ENCODE peak calls at places on chromosomes 16 and 17, in five cellular contexts. Q is thyroid gland, T is mucosa of descending colon, K is NB4, A is body of pancreas. H is an unnamed sample.

GRCh38 chr17:59848778-59849177 is 44.0 kb downstream of the TUBD1 start:
- DNase-seq in K (peak), Q (peak), A (peak), T (peak), H (no peak)

GRCh38 chr16:88393034-88393433 is 10.3 kb downstream of the ZNF469 start:
- DNase-seq in K (no peak), Q (peak), A (no peak), T (no peak), H (no peak)

GRCh38 chr17:43039646-43040045 is 14.6 kb downstream of the RND2 start:
- DNase-seq in K (no peak), T (no peak), A (no peak), Q (no peak), H (no peak)

GRCh38 chr16:29306201-29306600 is 100.3 kb downstream of the NPIPB11 start:
- DNase-seq in A (no peak), T (no peak), Q (no peak), K (no peak), H (no peak)

GRCh38 chr17:29616300-29617048 is 6.2 kb downstream of the CORO6 start:
- DNase-seq in K (peak), A (no peak), Q (no peak), T (peak), H (no peak)

GRCh38 chr17:2906907-2907306 is 110.7 kb downstream of the RAP1GAP2 start:
- DNase-seq in T (no peak), Q (no peak), K (no peak), A (no peak), H (no peak)

GRCh38 chr17:81865733-81866439 is 5.3 kb downstream of the ARHGDIA start:
- DNase-seq in A (peak), Q (peak), K (peak), T (peak), H (no peak)

GRCh38 chr16:59880626-59881025 is 1146.5 kb upstream of the GOT2 start:
- DNase-seq in A (no peak), Q (no peak), K (no peak), T (no peak), H (no peak)

GRCh38 chr17:36942031-36942599 is 4.8 kb downstream of the LHX1 start:
- DNase-seq in T (no peak), A (no peak), Q (no peak), K (no peak), H (no peak)

GRCh38 chr17:16215002-16215272 is 397 bp downstream of the NCOR1 start:
- DNase-seq in Q (peak), K (peak), T (peak), A (peak), H (peak)

GRCh38 chr17:60971515-60972369 is 294.1 kb downstream of the BCAS3 start:
- DNase-seq in Q (peak), K (peak), T (peak), A (peak), H (peak)

GRCh38 chr17:45009676-45010467 is 41.6 kb downstream of the DCAKD start:
- DNase-seq in K (no peak), A (no peak), Q (no peak), T (no peak), H (no peak)

GRCh38 chr16:50354629-50355456 is 13.9 kb downstream of the BRD7 start:
- DNase-seq in Q (no peak), A (no peak), K (peak), T (no peak), H (no peak)

GRCh38 chr16:60485877-60486489 is 1550.3 kb downstream of the CDH8 start:
- DNase-seq in T (no peak), A (no peak), Q (no peak), K (peak), H (no peak)

GRCh38 chr16:15874745-15875314 is 13.6 kb downstream of the CEP20 start:
- DNase-seq in K (peak), T (peak), A (peak), Q (peak), H (peak)
- H3K4me3 ChIP-seq in K (no peak), T (no peak), A (no peak), Q (no peak), H (no peak)

GRCh38 chr17:67051837-67052236 is 7.5 kb downstream of the CACNG1 start:
- DNase-seq in Q (no peak), K (no peak), A (no peak), T (no peak), H (no peak)

GRCh38 chr17:67050476-67051154 is 6.3 kb downstream of the CACNG1 start:
- DNase-seq in A (no peak), Q (no peak), K (no peak), T (no peak), H (no peak)

GRCh38 chr17:67049025-67049739 is 4.8 kb downstream of the CACNG1 start:
- DNase-seq in K (no peak), T (no peak), A (no peak), Q (no peak), H (no peak)

GRCh38 chr17:67051155-67051538 is 6.8 kb downstream of the CACNG1 start:
- DNase-seq in K (no peak), A (no peak), T (no peak), Q (no peak), H (no peak)

GRCh38 chr17:67050066-67050465 is 5.7 kb downstream of the CACNG1 start:
- DNase-seq in A (no peak), T (no peak), K (no peak), Q (no peak), H (no peak)
- TF ChIP-seq CTCF in A (no peak), T (no peak), K (no peak), Q (no peak), H (no peak)

DNA sequence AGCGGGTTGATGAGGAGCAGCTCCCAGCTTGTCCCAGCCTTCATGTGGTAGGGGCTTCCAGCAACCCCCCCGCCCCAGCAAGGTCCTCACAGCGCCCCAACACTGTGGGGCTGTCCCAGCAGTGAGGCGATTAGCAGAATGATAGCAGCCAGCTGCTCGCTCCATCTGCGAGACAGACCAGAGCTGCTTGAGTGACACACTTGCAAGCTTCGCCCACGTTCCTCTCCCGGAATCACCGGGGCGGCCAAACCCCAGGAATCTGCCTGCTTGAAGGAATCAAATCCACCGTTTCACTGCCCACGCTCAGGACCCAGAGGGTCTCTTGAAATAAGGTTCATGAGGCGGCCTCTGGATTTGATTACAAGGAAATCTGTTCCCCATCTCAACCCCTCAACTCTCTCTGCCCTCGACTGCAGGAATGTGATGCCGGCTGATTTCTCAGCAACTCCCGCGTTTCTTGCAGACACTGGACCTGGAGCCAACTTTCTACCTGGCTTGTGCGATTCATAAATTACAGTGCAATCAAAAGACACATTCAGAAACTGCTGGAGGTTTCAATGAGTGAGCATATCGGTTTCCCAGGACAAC is 356.0 kb downstream of the C16orf95 start:
- DNase-seq in A (no peak), Q (no peak), T (no peak), K (no peak), H (no peak)
- H3K4me3 ChIP-seq in A (no peak), Q (no peak), T (no peak), K (no peak), H (no peak)

DNA sequence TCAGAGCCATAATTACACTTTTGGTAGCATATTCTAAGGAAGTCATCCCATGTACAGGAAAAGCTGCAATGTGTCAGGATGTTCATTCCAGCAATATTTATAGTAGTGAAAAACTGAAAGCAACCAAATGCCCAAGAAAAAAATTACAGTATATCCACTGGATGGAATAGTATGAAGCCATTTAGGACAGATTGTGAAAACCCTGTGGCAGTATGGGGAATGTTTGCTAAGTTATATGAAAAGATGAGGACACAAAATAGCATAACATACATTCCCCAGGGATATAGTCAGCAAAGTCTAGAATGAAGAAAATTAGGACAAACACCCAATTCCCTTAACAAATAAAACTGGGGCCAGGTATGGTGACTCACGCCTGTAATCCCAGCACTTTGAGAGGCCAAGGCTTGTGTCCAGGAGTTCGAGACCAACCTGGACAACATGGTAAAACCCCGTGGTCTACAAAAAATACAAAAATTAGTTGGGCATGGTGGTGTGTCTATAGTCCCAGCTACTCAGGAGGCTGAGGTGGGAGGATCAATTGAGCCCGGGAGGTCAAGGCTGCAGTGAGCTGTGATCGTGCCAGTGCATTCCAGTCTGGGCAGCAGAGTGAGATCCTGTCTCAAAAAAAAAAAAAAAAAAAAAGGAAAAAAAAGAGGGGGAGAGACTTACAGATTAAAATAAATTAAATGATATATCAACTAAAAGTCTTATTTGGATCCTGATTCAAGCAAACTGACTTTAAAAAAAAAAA is 2.3 kb downstream of the LRRC3C start:
- DNase-seq in T (no peak), A (no peak), Q (no peak), K (no peak), H (peak)
- TF ChIP-seq CTCF in T (no peak), A (no peak), Q (no peak), K (no peak), H (no peak)

DNA sequence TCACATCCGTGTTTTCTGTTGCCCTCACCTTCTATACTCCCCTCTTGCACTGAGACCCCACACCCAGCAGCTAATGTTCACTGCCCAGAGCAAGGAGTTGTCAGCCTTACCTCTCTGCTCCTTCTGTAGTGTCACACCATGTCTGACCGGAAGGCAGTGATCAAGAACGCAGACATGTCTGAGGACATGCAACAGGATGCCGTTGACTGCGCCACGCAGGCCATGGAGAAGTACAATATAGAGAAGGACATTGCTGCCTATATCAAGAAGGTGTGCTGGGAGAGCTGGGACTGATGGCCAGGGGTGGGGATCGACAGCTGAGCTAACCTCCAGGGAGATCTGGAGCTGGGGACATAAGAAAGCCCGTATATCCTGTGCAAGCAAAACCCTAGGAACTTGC is 3.7 kb downstream of the DYNLL2 start:
- DNase-seq in T (no peak), A (no peak), K (no peak), Q (no peak), H (no peak)
- H3K4me3 ChIP-seq in T (no peak), A (no peak), K (no peak), Q (no peak), H (no peak)

GRCh38 chr16:48901712-48902374 is 291.9 kb upstream of the N4BP1 start:
- DNase-seq in Q (no peak), A (no peak), K (no peak), T (no peak), H (no peak)
- TF ChIP-seq CTCF in Q (no peak), A (no peak), K (no peak), T (no peak), H (no peak)

GRCh38 chr17:52895272-52895671 is 736.8 kb upstream of the CA10 start:
- DNase-seq in Q (no peak), K (no peak), A (no peak), T (no peak), H (no peak)
- H3K4me3 ChIP-seq in Q (no peak), K (no peak), A (no peak), T (no peak), H (no peak)

H was measured in astrocyte of the spinal cord.